ENCODE peak calls at places on chromosomes 6 and 20, in five cellular contexts. A is suprapubic skin, C is adrenal gland, P is K562, K is spleen. V is an unnamed sample.
A peak's percentile ranks its signal among the peaks of the same experiment; 100 is the strongest.

GRCh38 chr6:100276311-100277057 is 188.2 kb downstream of the SIM1 start:
- DNase-seq in A (no peak), C (no peak), P (no peak), K (no peak), V (no peak)

GRCh38 chr6:143328885-143329284 is 121.6 kb downstream of the ADAT2 start:
- DNase-seq in A (no peak), C (no peak), P (no peak), K (no peak), V (no peak)

GRCh38 chr20:45181639-45182038 is 6.9 kb downstream of the PI3 start:
- DNase-seq in A (no peak), C (no peak), P (no peak), K (no peak), V (no peak)

GRCh38 chr20:35306931-35307517 is 14.8 kb upstream of the FAM83C start:
- DNase-seq in A (no peak), C (peak; percentile 47), P (peak; percentile 58), K (no peak), V (no peak)

GRCh38 chr20:53735536-53736050 is 142.0 kb upstream of the ZNF217 start:
- DNase-seq in A (no peak), C (no peak), P (no peak), K (no peak), V (peak; percentile 67)

GRCh38 chr6:159311618-159312017 is 142.4 kb downstream of the FNDC1 start:
- DNase-seq in A (no peak), C (no peak), P (no peak), K (no peak), V (no peak)

GRCh38 chr6:147779624-147780023 is 271.1 kb downstream of the SAMD5 start:
- DNase-seq in A (no peak), C (no peak), P (no peak), K (no peak), V (no peak)

GRCh38 chr6:36118550-36119107 is 11.7 kb upstream of the MAPK13 start:
- DNase-seq in A (no peak), C (peak; percentile 72), P (peak; percentile 93), K (peak; percentile 89), V (no peak)

GRCh38 chr6:46042355-46042999 is 26.8 kb upstream of the CLIC5 start:
- DNase-seq in A (no peak), C (peak; percentile 13), P (peak; percentile 43), K (no peak), V (peak; percentile 42)

GRCh38 chr6:118902731-118903130 is 8.8 kb downstream of the ASF1A start:
- DNase-seq in A (no peak), C (no peak), P (no peak), K (no peak), V (no peak)

GRCh38 chr6:39057251-39058155 is 8.9 kb downstream of the GLP1R start:
- DNase-seq in A (peak; percentile 60), C (no peak), P (no peak), K (peak; percentile 63), V (no peak)

GRCh38 chr20:44460795-44461141 is 14.9 kb upstream of the TTPAL start:
- DNase-seq in A (no peak), C (no peak), P (peak; percentile 38), K (no peak), V (no peak)

GRCh38 chr6:169250660-169251059 is 3.0 kb downstream of the THBS2 start:
- DNase-seq in A (peak; percentile 83), C (no peak), P (no peak), K (no peak), V (peak; percentile 81)

GRCh38 chr6:148524976-148525375 is 182.3 kb downstream of the SASH1 start:
- DNase-seq in A (no peak), C (no peak), P (no peak), K (no peak), V (peak; percentile 27)

DNA sequence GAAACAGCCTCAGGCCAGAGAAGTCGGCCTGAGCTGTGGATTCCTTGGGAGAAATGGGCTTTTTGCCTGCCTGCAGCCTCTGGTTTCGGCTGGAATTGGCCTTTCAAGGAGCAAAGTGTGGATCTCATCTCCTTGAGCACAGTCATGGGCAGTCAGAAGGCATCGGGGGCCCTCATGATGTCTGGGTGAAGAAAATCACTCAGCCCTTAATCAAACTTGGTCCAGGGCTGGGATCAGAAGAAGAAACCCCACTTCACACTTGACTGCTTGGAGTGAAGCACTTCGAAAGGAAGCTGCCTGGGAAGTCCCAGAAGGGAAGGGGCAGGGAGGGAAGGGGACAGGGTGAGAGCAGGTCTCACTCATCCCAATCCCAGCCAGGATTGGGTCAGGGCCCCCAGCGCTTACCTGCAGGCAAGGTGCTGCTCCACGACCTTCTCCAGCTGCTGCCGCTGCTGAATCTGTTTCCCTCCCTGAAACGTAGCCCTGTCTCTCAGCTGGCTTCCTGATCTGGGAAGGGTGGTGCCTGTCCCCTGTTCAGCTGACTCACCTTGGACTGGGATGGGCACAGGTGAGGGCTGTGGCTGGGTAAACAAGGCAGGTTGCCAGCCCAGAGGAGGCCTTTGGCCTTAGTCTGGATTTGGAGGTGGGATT is at the start of gene SDCBP2:
- DNase-seq in A (peak; percentile 75), C (no peak), P (no peak), K (peak; percentile 69), V (no peak)
- TF ChIP-seq POLR2A in A (no peak), C (no peak), P (no peak), K (no peak), V (no peak)

GRCh38 chr6:21769405-21769851 is 175.9 kb downstream of the SOX4 start:
- DNase-seq in A (no peak), C (no peak), P (no peak), K (no peak), V (peak; percentile 30)
- TF ChIP-seq POLR2A in A (no peak), C (no peak), P (no peak), K (no peak), V (no peak)

GRCh38 chr6:2970034-2970685 is 1.2 kb downstream of the SERPINB6 start:
- DNase-seq in A (peak; percentile 59), C (peak; percentile 36), P (no peak), K (no peak), V (no peak)

GRCh38 chr6:2971420-2972218 is at the start of gene SERPINB6:
- DNase-seq in A (peak; percentile 88), C (peak; percentile 88), P (peak; percentile 90), K (peak; percentile 93), V (peak; percentile 41)

GRCh38 chr6:2969549-2969948 is 1.8 kb downstream of the SERPINB6 start:
- DNase-seq in A (peak; percentile 18), C (no peak), P (no peak), K (no peak), V (no peak)

GRCh38 chr6:2968600-2969135 is 2.7 kb downstream of the SERPINB6 start:
- DNase-seq in A (no peak), C (no peak), P (no peak), K (no peak), V (no peak)

GRCh38 chr6:2970753-2971419 is 481 bp downstream of the SERPINB6 start:
- DNase-seq in A (peak; percentile 85), C (peak; percentile 81), P (peak; percentile 94), K (peak; percentile 97), V (peak; percentile 56)
- TF ChIP-seq POLR2A in A (no peak), C (peak; percentile 58), P (no peak), K (no peak), V (peak; percentile 45)

GRCh38 chr6:25992413-25993037 is 29.9 kb downstream of the TRIM38 start:
- DNase-seq in A (peak; percentile 95), C (peak; percentile 93), P (peak; percentile 95), K (peak; percentile 99), V (peak; percentile 78)
- TF ChIP-seq POLR2A in A (peak; percentile 82), C (peak; percentile 94), P (peak; percentile 93), K (peak; percentile 62), V (peak; percentile 89)

GRCh38 chr6:151392429-151392828 is 1.1 kb upstream of the ZBTB2 start:
- DNase-seq in A (no peak), C (no peak), P (no peak), K (no peak), V (no peak)

GRCh38 chr6:151390276-151391020 is 911 bp downstream of the ZBTB2 start:
- DNase-seq in A (peak; percentile 97), C (peak; percentile 98), P (peak; percentile 98), K (peak; percentile 100), V (peak; percentile 71)

GRCh38 chr6:151393410-151393809 is 2.1 kb upstream of the ZBTB2 start:
- DNase-seq in A (no peak), C (no peak), P (no peak), K (no peak), V (no peak)

GRCh38 chr6:151391021-151391470 is 313 bp downstream of the ZBTB2 start:
- DNase-seq in A (peak; percentile 89), C (peak; percentile 85), P (peak; percentile 84), K (peak; percentile 96), V (peak; percentile 18)

DNA sequence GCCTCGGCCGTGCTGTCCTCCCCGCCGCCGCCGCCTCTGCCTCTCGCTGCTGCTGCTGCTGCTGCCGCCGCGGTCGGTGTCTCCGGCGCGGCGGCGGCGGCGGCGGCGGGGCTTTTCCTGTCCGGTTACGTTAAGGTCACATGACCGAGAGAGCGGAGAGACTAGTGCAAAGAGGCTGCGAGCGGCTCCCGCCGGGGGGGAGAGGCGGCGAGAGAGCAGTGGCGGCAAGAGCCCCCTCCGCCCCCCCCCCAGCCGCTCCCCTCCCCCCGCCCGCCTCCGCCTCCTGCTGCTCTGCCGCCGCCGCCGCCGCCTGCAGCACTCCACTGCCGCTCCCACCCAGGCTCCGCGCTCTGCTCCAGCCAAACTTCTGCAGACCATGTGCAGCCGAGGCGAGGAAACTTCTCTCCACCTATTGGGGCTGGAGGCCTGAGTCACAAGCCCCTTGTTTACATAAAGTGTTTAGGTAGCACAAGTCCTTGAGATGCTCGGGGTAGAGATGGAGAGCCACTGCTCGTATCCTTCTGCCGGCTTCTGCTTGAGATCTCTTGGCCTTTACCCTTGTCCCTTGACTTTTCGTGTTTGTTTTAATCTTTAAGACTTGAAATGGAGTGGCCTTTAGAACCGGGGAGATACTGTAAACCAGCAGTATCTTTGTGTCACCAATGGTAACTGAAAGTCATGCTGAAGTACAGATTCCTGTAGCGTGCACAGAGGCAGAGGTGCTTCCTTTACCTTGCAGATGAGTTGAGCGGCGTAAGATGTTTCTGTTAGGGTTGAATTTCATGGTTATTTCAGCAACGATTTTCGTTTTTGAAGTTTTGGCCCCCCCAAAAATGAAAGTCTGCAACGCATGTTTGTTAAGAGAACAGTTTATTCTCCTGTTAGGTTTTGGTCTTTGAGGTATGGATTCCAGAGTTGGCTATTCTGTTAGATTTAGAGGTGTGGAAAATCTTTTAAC is at the start of gene ZBTB2:
- DNase-seq in A (peak; percentile 85), C (peak; percentile 83), P (peak; percentile 85), K (peak; percentile 94), V (peak; percentile 75)
- TF ChIP-seq POLR2A in A (no peak), C (peak; percentile 46), P (no peak), K (no peak), V (no peak)

GRCh38 chr6:32945106-32945761 is 4.4 kb upstream of the HLA-DMB start:
- DNase-seq in A (no peak), C (no peak), P (no peak), K (peak; percentile 84), V (no peak)
- TF ChIP-seq POLR2A in A (no peak), C (no peak), P (no peak), K (no peak), V (no peak)

DNA sequence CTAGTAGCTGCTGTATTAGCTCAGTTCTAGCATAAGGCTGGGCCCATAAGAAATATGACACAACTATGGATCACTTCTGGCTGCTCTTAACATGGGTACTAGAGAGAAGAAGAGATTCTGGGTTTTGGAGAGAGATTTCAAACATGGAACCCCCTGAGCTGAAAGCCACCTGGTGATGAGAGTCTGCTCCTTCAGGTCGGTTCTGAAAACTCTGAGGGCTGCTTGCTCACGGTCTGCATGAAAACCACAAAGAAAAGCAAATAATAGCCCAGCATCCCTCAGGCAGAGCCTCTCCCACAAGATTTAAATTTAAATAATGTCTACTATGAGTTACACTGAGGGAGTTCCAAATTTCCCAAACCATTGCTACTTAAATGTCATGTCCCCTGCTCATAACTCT is 301.6 kb downstream of the BMP7 start:
- DNase-seq in A (no peak), C (no peak), P (no peak), K (no peak), V (no peak)
- TF ChIP-seq POLR2A in A (no peak), C (no peak), P (no peak), K (no peak), V (no peak)